ENCODE peak calls at places on chromosomes 13 and 19, in nine cellular contexts. B is body of pancreas, C is GM12892, G is lower leg skin, V is IMR-90, T is uterus, P is stomach, Z is A549, D is tibial nerve. Y is an unnamed sample.

GRCh38 chr13:89097994-89098393 is 1426.8 kb downstream of the SLITRK5 start:
- DNase-seq in B (no peak), C (no peak), G (no peak), V (no peak), T (no peak), P (no peak), Z (no peak), D (no peak), Y (no peak)

GRCh38 chr13:102440259-102440936 is 38.5 kb upstream of the FGF14 start:
- DNase-seq in B (peak; percentile 72), C (no peak), G (no peak), V (no peak), T (no peak), P (peak; percentile 44), Z (no peak), D (no peak), Y (no peak)

GRCh38 chr19:34215006-34215665 is 39.2 kb upstream of the GARRE1 start:
- DNase-seq in B (no peak), C (no peak), G (no peak), V (no peak), T (no peak), P (no peak), Z (no peak), D (no peak), Y (no peak)

GRCh38 chr13:27083183-27083582 is 88.4 kb downstream of the USP12 start:
- DNase-seq in B (no peak), C (no peak), G (no peak), V (no peak), T (no peak), P (no peak), Z (no peak), D (no peak), Y (no peak)

GRCh38 chr13:54637377-54637776 is 1608.8 kb downstream of the OLFM4 start:
- DNase-seq in B (no peak), C (no peak), G (no peak), V (no peak), T (no peak), P (no peak), Z (no peak), D (no peak), Y (no peak)

GRCh38 chr13:100458673-100459072 is 129.9 kb downstream of the GGACT start:
- DNase-seq in B (no peak), C (no peak), G (no peak), V (no peak), T (no peak), P (no peak), Z (no peak), D (no peak), Y (no peak)

GRCh38 chr13:43865892-43866291 is 13.6 kb downstream of the CCDC122 start:
- DNase-seq in B (no peak), C (no peak), G (no peak), V (peak; percentile 87), T (no peak), P (no peak), Z (peak; percentile 35), D (no peak), Y (no peak)

GRCh38 chr13:111415216-111415615 is 94.8 kb downstream of the TEX29 start:
- DNase-seq in B (no peak), C (no peak), G (no peak), V (no peak), T (no peak), P (no peak), Z (no peak), D (no peak), Y (no peak)

GRCh38 chr19:30070970-30071632 is 129.1 kb downstream of the URI1 start:
- DNase-seq in B (no peak), C (no peak), G (no peak), V (no peak), T (no peak), P (no peak), Z (no peak), D (no peak), Y (no peak)

GRCh38 chr13:85230754-85231153 is 568.5 kb downstream of the SLITRK6 start:
- DNase-seq in B (no peak), C (no peak), G (no peak), V (peak; percentile 72), T (no peak), P (no peak), Z (no peak), D (no peak), Y (no peak)

DNA sequence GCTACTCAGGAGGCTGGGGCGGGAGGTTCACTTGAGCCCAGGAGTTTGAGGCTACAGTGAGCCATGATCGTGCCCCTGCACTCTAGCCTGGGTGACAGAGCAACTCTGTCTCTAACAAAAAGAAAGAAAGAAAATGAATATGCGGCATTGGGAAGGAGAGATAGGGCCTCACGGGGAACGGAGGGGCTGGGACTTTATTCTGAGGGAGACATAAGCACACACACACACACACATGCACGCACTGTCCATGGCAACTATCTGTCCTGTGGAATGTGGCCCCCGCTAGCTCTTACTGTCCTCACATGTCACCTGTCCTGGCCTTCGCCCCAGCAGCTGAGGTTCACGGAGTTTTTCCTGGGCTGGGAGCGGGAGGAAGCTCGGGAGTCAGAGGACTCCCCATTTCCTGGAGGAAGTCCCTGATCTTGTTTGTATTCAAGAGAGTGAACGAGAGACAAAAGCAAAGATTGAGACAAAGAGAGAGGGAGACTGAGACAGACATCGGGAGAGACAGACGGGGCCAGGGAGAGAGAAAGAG is 654 bp downstream of the STAP2 start:
- DNase-seq in B (no peak), C (no peak), G (no peak), V (no peak), T (no peak), P (peak; percentile 33), Z (no peak), D (no peak), Y (no peak)
- TF ChIP-seq POLR2A in B (no peak), C (no peak), G (no peak), V (no peak), T (no peak), P (no peak), Z (no peak), D (no peak), Y (no peak)

DNA sequence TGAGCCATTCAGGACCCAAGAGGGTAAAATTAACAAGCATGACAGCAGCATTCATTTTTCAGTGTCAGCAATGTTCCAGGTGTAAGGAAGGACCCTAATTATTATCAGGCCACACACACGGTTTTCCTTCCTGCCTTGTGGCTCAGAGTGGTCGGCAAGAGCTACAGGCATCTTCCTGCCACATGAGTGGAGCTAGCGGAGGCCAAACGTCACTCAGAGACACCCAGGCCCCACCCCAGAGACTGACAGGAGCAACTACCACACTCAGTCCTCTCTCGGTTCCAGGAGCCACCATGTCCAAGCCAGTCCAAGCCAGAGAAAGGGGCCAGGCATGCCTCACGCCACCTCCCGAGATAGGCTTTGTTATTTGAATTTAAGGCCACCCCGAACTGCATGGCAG is 394.9 kb downstream of the FOXO1 start:
- DNase-seq in B (peak; percentile 19), C (no peak), G (no peak), V (no peak), T (peak; percentile 43), P (no peak), Z (no peak), D (peak; percentile 24), Y (no peak)
- TF ChIP-seq POLR2A in B (no peak), C (no peak), G (no peak), V (no peak), T (no peak), P (no peak), Z (no peak), D (no peak), Y (no peak)

DNA sequence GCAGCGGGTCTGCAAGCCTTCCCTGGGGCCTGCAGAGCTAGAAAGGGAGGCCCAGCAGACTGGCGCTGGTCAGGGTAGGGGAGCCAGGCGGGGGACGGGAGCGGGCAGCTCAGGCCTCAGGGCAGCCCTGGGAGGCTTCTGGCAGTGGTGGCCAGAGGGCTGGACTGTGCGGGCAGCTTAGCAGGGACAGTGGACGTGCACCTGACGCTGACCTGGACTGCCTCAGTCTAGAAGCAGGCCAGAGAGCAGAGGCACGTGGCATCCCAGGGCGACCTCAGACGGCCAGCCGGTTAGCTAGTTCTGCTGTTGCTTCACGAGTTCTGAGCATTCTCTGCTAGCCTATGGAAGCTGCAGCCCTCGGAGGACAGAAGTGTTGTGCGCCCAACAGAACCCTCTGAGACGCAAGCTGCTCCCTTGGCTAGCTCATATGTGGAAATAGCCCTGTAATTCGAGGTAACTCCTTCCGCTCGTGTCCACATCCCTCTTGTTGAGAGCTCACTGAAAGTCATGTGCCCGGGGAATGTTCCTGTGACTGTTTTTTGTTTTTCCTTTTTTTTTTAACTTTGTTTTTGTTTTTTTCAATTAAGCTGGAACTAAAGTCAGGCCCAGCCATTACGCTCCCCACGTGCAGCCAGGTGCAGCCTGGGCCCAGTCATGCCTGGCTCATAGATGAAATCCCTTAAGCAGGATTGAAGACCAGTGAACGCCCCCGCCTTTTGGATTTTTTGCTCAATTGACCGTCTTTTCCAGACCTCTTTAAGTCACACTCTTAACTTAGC is 1.9 kb upstream of the FAM174C start:
- DNase-seq in B (no peak), C (no peak), G (no peak), V (no peak), T (no peak), P (no peak), Z (no peak), D (no peak), Y (no peak)
- TF ChIP-seq POLR2A in B (no peak), C (peak; percentile 79), G (no peak), V (peak; percentile 19), T (no peak), P (no peak), Z (no peak), D (no peak), Y (no peak)

GRCh38 chr19:36838784-36839324 is 667 bp upstream of the ZNF790 start:
- DNase-seq in B (no peak), C (no peak), G (no peak), V (peak; percentile 8), T (no peak), P (no peak), Z (no peak), D (no peak), Y (no peak)

GRCh38 chr19:36833430-36833829 is 4.8 kb downstream of the ZNF790 start:
- DNase-seq in B (no peak), C (no peak), G (no peak), V (no peak), T (no peak), P (no peak), Z (no peak), D (no peak), Y (no peak)

GRCh38 chr19:36837525-36837901 is 674 bp downstream of the ZNF790 start:
- DNase-seq in B (peak; percentile 15), C (no peak), G (no peak), V (no peak), T (no peak), P (no peak), Z (no peak), D (no peak), Y (no peak)

DNA sequence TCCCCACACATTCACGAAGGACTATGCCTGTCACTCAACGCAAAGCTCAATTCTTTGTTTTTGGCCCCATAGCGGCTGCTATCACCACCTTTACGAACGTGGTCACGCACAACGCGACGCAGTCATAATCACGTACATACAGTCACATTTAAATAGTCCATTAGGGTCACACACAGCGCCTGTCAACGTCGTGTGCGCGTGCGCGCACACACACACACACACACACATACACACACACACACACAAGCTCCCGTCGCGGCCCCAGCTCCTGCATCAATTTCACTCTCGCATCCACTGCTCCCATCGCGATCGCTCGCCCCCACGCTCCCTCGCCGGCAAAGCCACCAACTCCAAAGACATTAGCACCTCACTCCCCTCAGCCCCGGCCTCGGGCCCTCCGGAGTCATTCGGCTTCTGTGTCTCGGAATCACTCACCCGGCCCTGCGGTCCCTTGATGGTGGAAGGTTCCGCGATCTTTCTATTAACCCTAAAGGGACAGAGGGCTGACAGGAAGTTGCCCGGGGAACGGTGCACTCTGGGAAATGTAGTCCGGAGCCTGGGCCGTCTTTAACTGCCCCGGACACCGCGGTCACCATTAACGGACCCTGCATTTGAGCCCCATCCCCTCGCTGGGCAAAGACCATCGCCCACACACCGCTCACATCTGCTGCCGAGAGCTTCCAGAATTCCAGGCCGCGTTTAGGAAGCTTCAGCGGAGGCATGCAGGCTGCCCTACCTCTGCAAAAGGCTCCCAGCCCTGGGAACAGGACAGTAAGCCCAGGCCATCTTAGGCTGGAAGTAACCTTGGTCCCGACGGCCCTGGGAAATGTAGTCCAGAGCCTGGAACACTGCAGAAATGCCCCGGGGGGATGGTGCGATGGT is at the start of gene ZNF790:
- DNase-seq in B (peak; percentile 85), C (peak; percentile 66), G (peak; percentile 87), V (peak; percentile 89), T (peak; percentile 85), P (peak; percentile 86), Z (peak; percentile 80), D (peak; percentile 60), Y (peak; percentile 51)
- TF ChIP-seq POLR2A in B (no peak), C (peak; percentile 77), G (no peak), V (peak; percentile 48), T (no peak), P (no peak), Z (peak; percentile 13), D (peak; percentile 27), Y (no peak)

Y was measured in H54.